ENCODE peak calls at places on chromosomes 1 and 21, in six cellular contexts. One of them, this sample, is unnamed.

GRCh38 chr1:19932866-19933265 is 9.4 kb upstream of the PLA2G2E start:
- DNase-seq in K562: no peak
- DNase-seq in ovary: no peak
- DNase-seq in astrocyte: no peak
- DNase-seq in left ventricle myocardium inferior: no peak
- DNase-seq in uterus: no peak
- DNase-seq in this sample: no peak

GRCh38 chr1:111920221-111921024 is 69.0 kb downstream of the KCND3 start:
- DNase-seq in K562: no peak
- DNase-seq in ovary: no peak
- DNase-seq in astrocyte: peak; percentile 2
- DNase-seq in left ventricle myocardium inferior: peak; percentile 38
- DNase-seq in uterus: no peak
- DNase-seq in this sample: peak; percentile 6

GRCh38 chr1:18901952-18902522 is 318 bp downstream of the ALDH4A1 start:
- DNase-seq in K562: no peak
- DNase-seq in ovary: no peak
- DNase-seq in astrocyte: no peak
- DNase-seq in left ventricle myocardium inferior: peak; percentile 25
- DNase-seq in uterus: no peak
- DNase-seq in this sample: no peak

GRCh38 chr21:32484706-32485380 is 72.3 kb downstream of the EVA1C start:
- DNase-seq in K562: no peak
- DNase-seq in ovary: no peak
- DNase-seq in astrocyte: no peak
- DNase-seq in left ventricle myocardium inferior: peak; percentile 23
- DNase-seq in uterus: no peak
- DNase-seq in this sample: no peak

GRCh38 chr1:115412286-115412685 is 74.2 kb upstream of the NGF start:
- DNase-seq in K562: no peak
- DNase-seq in ovary: no peak
- DNase-seq in astrocyte: no peak
- DNase-seq in left ventricle myocardium inferior: no peak
- DNase-seq in uterus: no peak
- DNase-seq in this sample: no peak

GRCh38 chr1:85343612-85344255 is 67.3 kb upstream of the BCL10 start:
- DNase-seq in K562: no peak
- DNase-seq in ovary: no peak
- DNase-seq in astrocyte: peak; percentile 95
- DNase-seq in left ventricle myocardium inferior: no peak
- DNase-seq in uterus: no peak
- DNase-seq in this sample: no peak

GRCh38 chr1:8184301-8184700 is 133.6 kb upstream of the SLC45A1 start:
- DNase-seq in K562: no peak
- DNase-seq in ovary: no peak
- DNase-seq in astrocyte: no peak
- DNase-seq in left ventricle myocardium inferior: no peak
- DNase-seq in uterus: no peak
- DNase-seq in this sample: no peak

GRCh38 chr1:178774263-178774662 is 49.2 kb downstream of the RALGPS2 start:
- DNase-seq in K562: no peak
- DNase-seq in ovary: no peak
- DNase-seq in astrocyte: no peak
- DNase-seq in left ventricle myocardium inferior: no peak
- DNase-seq in uterus: no peak
- DNase-seq in this sample: no peak

GRCh38 chr1:228149341-228150020 is at the start of gene GJC2:
- DNase-seq in K562: peak; percentile 81
- DNase-seq in ovary: peak; percentile 83
- DNase-seq in astrocyte: no peak
- DNase-seq in left ventricle myocardium inferior: peak; percentile 65
- DNase-seq in uterus: peak; percentile 73
- DNase-seq in this sample: no peak

GRCh38 chr1:102191723-102192122 is 195.0 kb upstream of the OLFM3 start:
- DNase-seq in K562: no peak
- DNase-seq in ovary: no peak
- DNase-seq in astrocyte: no peak
- DNase-seq in left ventricle myocardium inferior: no peak
- DNase-seq in uterus: no peak
- DNase-seq in this sample: no peak

GRCh38 chr1:9251501-9251900 is 16.9 kb downstream of the H6PD start:
- DNase-seq in K562: no peak
- DNase-seq in ovary: no peak
- DNase-seq in astrocyte: no peak
- DNase-seq in left ventricle myocardium inferior: peak; percentile 52
- DNase-seq in uterus: no peak
- DNase-seq in this sample: no peak

GRCh38 chr1:204649756-204650155 is 35.8 kb downstream of the LRRN2 start:
- DNase-seq in K562: no peak
- DNase-seq in ovary: no peak
- DNase-seq in astrocyte: no peak
- DNase-seq in left ventricle myocardium inferior: no peak
- DNase-seq in uterus: no peak
- DNase-seq in this sample: no peak

GRCh38 chr21:17089121-17089520 is 423.7 kb upstream of the CXADR start:
- DNase-seq in K562: no peak
- DNase-seq in ovary: no peak
- DNase-seq in astrocyte: peak; percentile 4
- DNase-seq in left ventricle myocardium inferior: no peak
- DNase-seq in uterus: no peak
- DNase-seq in this sample: no peak

GRCh38 chr1:18062180-18062579 is 45.4 kb upstream of the IGSF21 start:
- DNase-seq in K562: peak; percentile 28
- DNase-seq in ovary: no peak
- DNase-seq in astrocyte: no peak
- DNase-seq in left ventricle myocardium inferior: no peak
- DNase-seq in uterus: no peak
- DNase-seq in this sample: no peak

GRCh38 chr1:52426391-52426790 is 22.0 kb downstream of the PRPF38A start:
- DNase-seq in K562: no peak
- DNase-seq in ovary: no peak
- DNase-seq in astrocyte: peak; percentile 54
- DNase-seq in left ventricle myocardium inferior: no peak
- DNase-seq in uterus: no peak
- DNase-seq in this sample: peak; percentile 44

GRCh38 chr21:36707763-36708511 is 9.0 kb downstream of the SIM2 start:
- DNase-seq in K562: no peak
- DNase-seq in ovary: no peak
- DNase-seq in astrocyte: no peak
- DNase-seq in left ventricle myocardium inferior: no peak
- DNase-seq in uterus: no peak
- DNase-seq in this sample: no peak

GRCh38 chr1:22878626-22879025 is 94.0 kb downstream of the LACTBL1 start:
- DNase-seq in K562: no peak
- DNase-seq in ovary: no peak
- DNase-seq in astrocyte: no peak
- DNase-seq in left ventricle myocardium inferior: no peak
- DNase-seq in uterus: no peak
- DNase-seq in this sample: no peak

GRCh38 chr1:8560611-8561544 is 243.0 kb downstream of the SLC45A1 start:
- DNase-seq in K562: peak; percentile 52
- DNase-seq in ovary: no peak
- DNase-seq in astrocyte: no peak
- DNase-seq in left ventricle myocardium inferior: no peak
- DNase-seq in uterus: peak; percentile 38
- DNase-seq in this sample: peak; percentile 36

GRCh38 chr1:25706146-25707089 is 89.8 kb downstream of the MAN1C1 start:
- DNase-seq in K562: no peak
- DNase-seq in ovary: peak; percentile 10
- DNase-seq in astrocyte: no peak
- DNase-seq in left ventricle myocardium inferior: no peak
- DNase-seq in uterus: no peak
- DNase-seq in this sample: no peak

GRCh38 chr1:25703671-25704637 is 87.4 kb downstream of the MAN1C1 start:
- DNase-seq in K562: no peak
- DNase-seq in ovary: peak; percentile 25
- DNase-seq in astrocyte: no peak
- DNase-seq in left ventricle myocardium inferior: peak; percentile 36
- DNase-seq in uterus: no peak
- DNase-seq in this sample: no peak

GRCh38 chr1:25707280-25708016 is 90.9 kb downstream of the MAN1C1 start:
- DNase-seq in K562: no peak
- DNase-seq in ovary: no peak
- DNase-seq in astrocyte: no peak
- DNase-seq in left ventricle myocardium inferior: no peak
- DNase-seq in uterus: no peak
- DNase-seq in this sample: no peak

GRCh38 chr1:25703041-25703440 is 86.5 kb downstream of the MAN1C1 start:
- DNase-seq in K562: no peak
- DNase-seq in ovary: peak; percentile 12
- DNase-seq in astrocyte: no peak
- DNase-seq in left ventricle myocardium inferior: no peak
- DNase-seq in uterus: no peak
- DNase-seq in this sample: no peak

GRCh38 chr1:25705699-25706098 is 89.1 kb downstream of the MAN1C1 start:
- DNase-seq in K562: no peak
- DNase-seq in ovary: no peak
- DNase-seq in astrocyte: no peak
- DNase-seq in left ventricle myocardium inferior: no peak
- DNase-seq in uterus: no peak
- DNase-seq in this sample: no peak
- H3K27ac ChIP-seq in K562: no peak overlapping the region
- H3K27ac ChIP-seq in ovary: no peak overlapping the region
- H3K27ac ChIP-seq in astrocyte: no peak overlapping the region
- H3K27ac ChIP-seq in left ventricle myocardium inferior: peak overlapping the region; percentile 58
- H3K27ac ChIP-seq in uterus: peak overlapping the region; percentile 90
- H3K27ac ChIP-seq in this sample: no peak overlapping the region

DNA sequence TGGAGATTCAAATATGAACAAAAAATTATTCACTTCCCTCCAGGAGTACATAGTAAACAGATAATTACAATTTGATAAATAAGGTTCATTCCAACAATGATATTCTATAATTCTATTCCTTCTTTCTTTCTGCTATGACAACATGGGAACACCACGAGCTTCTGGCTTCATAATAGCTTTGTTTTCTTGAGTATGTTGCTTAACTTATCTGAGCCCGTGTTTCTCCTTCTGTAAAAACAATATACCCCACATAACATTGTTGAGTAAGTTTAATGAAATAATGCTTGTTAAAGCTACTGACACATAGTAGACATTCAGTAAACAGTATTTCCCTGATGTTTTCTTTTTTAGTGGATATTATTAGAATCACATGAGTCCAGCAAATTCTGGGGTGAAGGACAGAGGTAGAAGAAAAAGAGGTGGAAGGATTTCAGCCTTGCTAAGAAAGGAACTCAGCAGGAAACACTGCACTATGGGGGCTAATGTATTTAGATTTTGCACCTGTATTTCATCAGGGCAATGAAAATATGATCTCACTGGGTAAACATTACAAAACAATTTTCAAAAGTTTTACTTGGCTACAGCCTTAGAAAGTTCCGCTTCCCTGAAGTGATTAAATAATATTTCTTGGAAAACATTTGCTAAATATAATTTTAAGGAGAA is 430.8 kb upstream of the C1orf87 start:
- DNase-seq in K562: no peak
- DNase-seq in ovary: no peak
- DNase-seq in astrocyte: no peak
- DNase-seq in left ventricle myocardium inferior: no peak
- DNase-seq in uterus: no peak
- DNase-seq in this sample: no peak
- H3K27ac ChIP-seq in K562: no peak overlapping the region
- H3K27ac ChIP-seq in ovary: no peak overlapping the region
- H3K27ac ChIP-seq in astrocyte: no peak overlapping the region
- H3K27ac ChIP-seq in left ventricle myocardium inferior: no peak overlapping the region
- H3K27ac ChIP-seq in uterus: no peak overlapping the region
- H3K27ac ChIP-seq in this sample: no peak overlapping the region

GRCh38 chr1:149934326-149934725 is 2.4 kb downstream of the MTMR11 start:
- DNase-seq in K562: no peak
- DNase-seq in ovary: no peak
- DNase-seq in astrocyte: no peak
- DNase-seq in left ventricle myocardium inferior: no peak
- DNase-seq in uterus: no peak
- DNase-seq in this sample: no peak

GRCh38 chr1:149936992-149937705 is 470 bp upstream of the MTMR11 start:
- DNase-seq in K562: no peak
- DNase-seq in ovary: no peak
- DNase-seq in astrocyte: peak; percentile 75
- DNase-seq in left ventricle myocardium inferior: no peak
- DNase-seq in uterus: no peak
- DNase-seq in this sample: no peak

GRCh38 chr1:149940427-149940826 is 3.7 kb upstream of the MTMR11 start:
- DNase-seq in K562: no peak
- DNase-seq in ovary: no peak
- DNase-seq in astrocyte: no peak
- DNase-seq in left ventricle myocardium inferior: no peak
- DNase-seq in uterus: no peak
- DNase-seq in this sample: no peak

GRCh38 chr1:149936076-149936991 is at the start of gene MTMR11:
- DNase-seq in K562: peak; percentile 54
- DNase-seq in ovary: peak; percentile 56
- DNase-seq in astrocyte: no peak
- DNase-seq in left ventricle myocardium inferior: no peak
- DNase-seq in uterus: peak; percentile 67
- DNase-seq in this sample: no peak

DNA sequence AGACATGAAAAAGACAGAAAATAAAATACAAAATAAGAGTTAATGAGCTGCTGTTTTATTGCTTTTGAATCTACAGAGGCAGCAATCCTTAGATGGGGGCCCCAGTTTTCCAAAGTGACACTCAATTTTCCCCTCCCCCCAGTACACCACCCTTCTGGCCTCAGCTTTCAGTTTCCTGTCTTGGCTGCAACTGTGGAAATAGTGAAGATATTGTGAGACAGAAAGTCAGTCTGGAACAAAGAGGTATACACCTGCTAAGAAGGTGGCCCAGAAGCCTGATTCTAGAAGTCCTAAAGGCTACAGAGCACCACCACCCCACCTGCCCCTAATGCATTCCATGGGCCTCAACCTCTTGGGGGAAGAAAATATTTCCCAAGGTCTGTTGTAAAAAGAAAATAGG is 1.1 kb upstream of the MTMR11 start:
- DNase-seq in K562: no peak
- DNase-seq in ovary: no peak
- DNase-seq in astrocyte: no peak
- DNase-seq in left ventricle myocardium inferior: no peak
- DNase-seq in uterus: no peak
- DNase-seq in this sample: no peak
- H3K27ac ChIP-seq in K562: no peak overlapping the region
- H3K27ac ChIP-seq in ovary: no peak overlapping the region
- H3K27ac ChIP-seq in astrocyte: peak overlapping the region; percentile 35
- H3K27ac ChIP-seq in left ventricle myocardium inferior: peak overlapping the region; percentile 86
- H3K27ac ChIP-seq in uterus: peak overlapping the region; percentile 90
- H3K27ac ChIP-seq in this sample: no peak overlapping the region

DNA sequence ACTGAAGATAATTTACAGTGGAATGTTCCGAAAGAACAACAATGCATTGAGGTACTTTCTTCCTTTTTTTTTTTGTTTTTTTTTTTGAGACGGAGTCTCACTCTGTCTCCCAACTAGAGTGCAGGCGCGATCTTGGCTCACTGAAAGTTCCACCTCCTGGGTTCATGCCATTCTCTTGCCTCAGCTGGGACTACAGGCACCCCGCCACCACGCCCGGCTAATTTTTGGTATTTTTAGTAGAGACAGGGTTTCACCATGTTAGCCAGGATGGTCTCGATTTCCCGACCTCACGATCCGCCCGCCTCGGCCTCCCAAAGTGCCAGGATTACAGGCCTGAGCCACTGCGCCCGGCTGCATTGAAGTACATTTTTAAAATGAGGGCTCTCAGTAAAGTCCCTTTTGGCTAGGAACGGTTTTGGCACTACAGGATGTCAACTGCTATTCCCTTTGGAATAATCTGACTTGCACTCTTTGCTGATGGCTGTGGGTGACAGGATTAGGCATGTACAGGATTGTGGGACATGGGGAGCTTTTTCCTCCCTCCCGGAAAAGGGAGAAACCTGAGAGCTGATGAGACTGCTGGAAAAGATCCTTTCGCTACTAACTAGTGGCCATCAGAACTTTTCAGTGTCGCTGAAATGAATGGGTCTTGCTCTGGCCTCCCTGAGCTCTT is 56.9 kb upstream of the EDEM3 start:
- DNase-seq in K562: no peak
- DNase-seq in ovary: no peak
- DNase-seq in astrocyte: no peak
- DNase-seq in left ventricle myocardium inferior: peak; percentile 47
- DNase-seq in uterus: peak; percentile 46
- DNase-seq in this sample: no peak
- H3K27ac ChIP-seq in K562: no peak overlapping the region
- H3K27ac ChIP-seq in ovary: no peak overlapping the region
- H3K27ac ChIP-seq in astrocyte: no peak overlapping the region
- H3K27ac ChIP-seq in left ventricle myocardium inferior: peak overlapping the region; percentile 74
- H3K27ac ChIP-seq in uterus: peak overlapping the region; percentile 66
- H3K27ac ChIP-seq in this sample: no peak overlapping the region